ENCODE peak calls at places on chromosome 12, in seven cellular contexts. I, T, F, D, R, U and K are unnamed samples.

GRCh38 chr12:63764481-63764880 is 15.2 kb upstream of the RXYLT1 start:
- DNase-seq in I (no peak), T (no peak), F (no peak), D (no peak), R (no peak), U (no peak), K (no peak)

GRCh38 chr12:82931349-82932116 is 244.8 kb downstream of the TMTC2 start:
- DNase-seq in I (no peak), T (no peak), F (no peak), D (no peak), R (no peak), U (no peak), K (no peak)

GRCh38 chr12:116959845-116960514 is 49.2 kb downstream of the FBXW8 start:
- DNase-seq in I (no peak), T (no peak), F (no peak), D (no peak), R (no peak), U (no peak), K (no peak)

GRCh38 chr12:108647199-108647935 is 13.7 kb upstream of the SELPLG start:
- DNase-seq in I (no peak), T (no peak), F (no peak), D (no peak), R (no peak), U (peak; percentile 60), K (no peak)

GRCh38 chr12:117968826-117969659 is at the start of gene KSR2:
- DNase-seq in I (peak; percentile 92), T (peak; percentile 18), F (peak; percentile 79), D (no peak), R (no peak), U (no peak), K (no peak)

GRCh38 chr12:15209782-15210181 is 11.4 kb downstream of the RERG start:
- DNase-seq in I (no peak), T (no peak), F (no peak), D (no peak), R (peak; percentile 16), U (peak; percentile 86), K (no peak)

GRCh38 chr12:113568021-113568420 is 96.3 kb upstream of the LHX5 start:
- DNase-seq in I (no peak), T (no peak), F (no peak), D (no peak), R (no peak), U (no peak), K (no peak)

GRCh38 chr12:49487605-49488004 is 51.2 kb upstream of the KCNH3 start:
- DNase-seq in I (no peak), T (no peak), F (no peak), D (no peak), R (no peak), U (no peak), K (no peak)

GRCh38 chr12:67271976-67272375 is 2.8 kb downstream of the CAND1 start:
- DNase-seq in I (no peak), T (no peak), F (no peak), D (no peak), R (no peak), U (peak; percentile 46), K (no peak)

GRCh38 chr12:91511795-91512420 is 329.3 kb upstream of the DCN start:
- DNase-seq in I (no peak), T (no peak), F (no peak), D (no peak), R (no peak), U (no peak), K (no peak)

GRCh38 chr12:5511644-5512584 is 80.0 kb downstream of the NTF3 start:
- DNase-seq in I (no peak), T (peak; percentile 22), F (peak; percentile 81), D (no peak), R (no peak), U (peak; percentile 41), K (no peak)

GRCh38 chr12:47802312-47802711 is 17.4 kb downstream of the HDAC7 start:
- DNase-seq in I (peak; percentile 40), T (no peak), F (peak; percentile 31), D (no peak), R (no peak), U (no peak), K (no peak)

GRCh38 chr12:47805417-47805816 is 14.3 kb downstream of the HDAC7 start:
- DNase-seq in I (no peak), T (no peak), F (no peak), D (peak; percentile 73), R (no peak), U (peak; percentile 43), K (no peak)

GRCh38 chr12:47803196-47803875 is 16.4 kb downstream of the HDAC7 start:
- DNase-seq in I (peak; percentile 45), T (no peak), F (no peak), D (no peak), R (no peak), U (no peak), K (no peak)

GRCh38 chr12:47801904-47802246 is 17.8 kb downstream of the HDAC7 start:
- DNase-seq in I (peak; percentile 46), T (no peak), F (no peak), D (no peak), R (no peak), U (no peak), K (no peak)

DNA sequence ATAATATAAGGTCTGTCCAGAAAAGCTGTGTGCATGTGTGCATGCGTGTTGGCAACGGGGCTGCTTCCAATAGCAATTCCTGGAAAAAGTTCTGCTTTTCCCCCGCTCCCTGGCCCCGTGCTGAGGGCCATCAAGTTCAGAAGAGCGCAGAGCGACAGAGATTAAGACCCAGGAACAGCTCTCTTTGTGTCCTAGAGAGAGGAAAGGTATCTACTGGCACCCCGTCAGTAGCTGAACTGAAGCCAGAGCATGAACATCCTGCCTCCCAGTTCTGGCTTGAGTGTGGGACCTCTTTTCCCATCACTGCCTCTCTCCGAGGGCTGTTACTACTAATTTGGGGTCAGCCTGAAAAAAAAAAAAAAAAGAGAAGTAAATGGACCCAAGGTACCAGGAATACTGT is 15.5 kb downstream of the HDAC7 start:
- DNase-seq in I (no peak), T (no peak), F (no peak), D (no peak), R (no peak), U (no peak), K (no peak)
- H3K4me1 ChIP-seq in I (peaks cover 100% of the 10 kb centered on the region), T (peaks cover 57% of the 10 kb centered on the region), F (peaks cover 62% of the 10 kb centered on the region), D (peaks cover 98% of the 10 kb centered on the region), R (peaks cover 100% of the 10 kb centered on the region), U (peaks cover 33% of the 10 kb centered on the region), K (peaks cover 98% of the 10 kb centered on the region)

GRCh38 chr12:12788131-12788530 is 2.7 kb downstream of the APOLD1 start:
- DNase-seq in I (no peak), T (no peak), F (no peak), D (no peak), R (no peak), U (no peak), K (no peak)

GRCh38 chr12:12786716-12787601 is 1.5 kb downstream of the APOLD1 start:
- DNase-seq in I (peak; percentile 87), T (peak; percentile 91), F (no peak), D (peak; percentile 75), R (peak; percentile 73), U (peak; percentile 81), K (peak; percentile 15)

GRCh38 chr12:12790956-12791355 is 5.5 kb downstream of the APOLD1 start:
- DNase-seq in I (no peak), T (no peak), F (no peak), D (no peak), R (no peak), U (no peak), K (no peak)

GRCh38 chr12:12786371-12786715 is 884 bp downstream of the APOLD1 start:
- DNase-seq in I (no peak), T (peak; percentile 22), F (no peak), D (no peak), R (no peak), U (peak; percentile 68), K (no peak)

DNA sequence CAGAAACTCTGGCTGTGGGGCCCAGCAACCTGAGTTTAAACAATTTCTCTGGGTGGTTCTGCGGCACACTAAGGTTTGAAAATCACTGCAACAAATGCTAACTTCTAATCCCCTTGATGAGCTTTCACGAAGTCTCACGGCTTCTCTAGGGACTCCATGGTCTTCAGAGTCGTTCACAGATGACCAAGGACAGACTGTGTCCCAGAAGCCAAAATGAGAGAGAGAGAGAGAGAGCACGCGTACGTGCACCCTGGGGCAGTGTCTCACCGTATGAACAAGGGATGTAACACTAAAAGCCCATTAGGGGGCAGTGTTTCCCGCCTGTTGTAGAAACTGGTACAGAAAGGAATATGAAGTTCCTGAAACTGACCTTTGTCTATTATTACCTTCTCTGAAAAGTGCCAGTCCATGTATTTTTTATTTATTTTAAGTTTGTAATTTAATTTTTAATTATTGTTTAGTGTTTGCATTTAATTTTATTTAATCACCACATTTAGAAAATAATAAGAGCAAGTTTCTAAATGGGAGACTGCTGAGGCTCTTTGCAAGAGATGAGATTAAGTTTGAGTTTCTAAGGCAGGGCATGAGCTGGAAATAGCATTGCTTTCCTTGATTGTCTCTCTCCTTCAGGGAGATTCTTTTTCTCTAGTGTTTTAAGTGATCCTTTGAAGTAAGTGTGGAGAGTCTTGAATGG is 3.4 kb downstream of the APOLD1 start:
- DNase-seq in I (no peak), T (peak; percentile 55), F (peak; percentile 78), D (peak; percentile 52), R (peak; percentile 59), U (peak; percentile 86), K (no peak)
- H3K4me1 ChIP-seq in I (peaks cover 28% of the 10 kb centered on the region), T (peaks cover 16% of the 10 kb centered on the region), F (peaks cover 7% of the 10 kb centered on the region), D (peaks cover 12% of the 10 kb centered on the region), R (peaks cover 38% of the 10 kb centered on the region), U (peaks cover 28% of the 10 kb centered on the region), K (peaks cover 14% of the 10 kb centered on the region)

GRCh38 chr12:122887817-122888212 is 8.1 kb downstream of the VPS37B start:
- DNase-seq in I (no peak), T (no peak), F (no peak), D (no peak), R (no peak), U (no peak), K (no peak)
- H3K4me1 ChIP-seq in I (peaks cover 91% of the 10 kb centered on the region), T (peaks cover 40% of the 10 kb centered on the region), F (peaks cover 56% of the 10 kb centered on the region), D (peaks cover 32% of the 10 kb centered on the region), R (peaks cover 50% of the 10 kb centered on the region), U (peaks cover 21% of the 10 kb centered on the region), K (peaks cover 56% of the 10 kb centered on the region)

GRCh38 chr12:75818863-75819262 is 212.7 kb downstream of the PHLDA1 start:
- DNase-seq in I (no peak), T (no peak), F (no peak), D (no peak), R (no peak), U (no peak), K (no peak)

GRCh38 chr12:75815756-75816155 is 215.8 kb downstream of the PHLDA1 start:
- DNase-seq in I (no peak), T (no peak), F (no peak), D (no peak), R (no peak), U (peak; percentile 34), K (no peak)

GRCh38 chr12:75816892-75817291 is 214.7 kb downstream of the PHLDA1 start:
- DNase-seq in I (no peak), T (no peak), F (peak; percentile 43), D (no peak), R (no peak), U (peak; percentile 75), K (no peak)

GRCh38 chr12:75820848-75821578 is 210.6 kb downstream of the PHLDA1 start:
- DNase-seq in I (no peak), T (no peak), F (no peak), D (peak; percentile 66), R (peak; percentile 51), U (peak; percentile 100), K (peak; percentile 83)

DNA sequence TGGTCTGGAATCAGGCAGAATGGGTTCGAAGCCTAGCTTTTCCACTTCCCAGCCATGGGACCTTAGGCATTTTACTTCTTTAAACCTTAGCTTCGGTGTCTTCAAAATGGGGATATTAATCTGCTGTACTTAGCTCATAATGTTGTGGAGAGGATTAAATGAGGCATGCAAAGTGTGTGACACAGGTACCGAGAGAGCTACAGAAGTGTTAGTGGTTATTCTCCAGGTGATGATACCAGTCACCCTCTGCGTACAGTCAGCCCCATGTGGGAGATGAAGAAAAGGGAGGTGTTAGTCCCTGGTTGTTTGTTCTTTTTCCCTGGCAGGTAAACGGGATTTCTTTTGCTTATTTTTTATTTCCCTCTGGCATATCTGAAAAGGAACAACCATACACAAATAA is 212.1 kb downstream of the PHLDA1 start:
- DNase-seq in I (no peak), T (no peak), F (no peak), D (no peak), R (no peak), U (no peak), K (no peak)
- H3K4me1 ChIP-seq in I (peaks cover 8% of the 10 kb centered on the region), T (no peaks in the 10 kb centered on the region), F (peaks cover 14% of the 10 kb centered on the region), D (peaks cover 7% of the 10 kb centered on the region), R (no peaks in the 10 kb centered on the region), U (peaks cover 42% of the 10 kb centered on the region), K (peaks cover 2% of the 10 kb centered on the region)